ENCODE peak calls at places on chromosomes 11 and 22, in eight cellular contexts. One of them, this sample, is unnamed.

GRCh38 chr11:13668957-13669521 is 571 bp downstream of the FAR1 start:
- DNase-seq in amniotic stem cell: peak
- DNase-seq in fibroblast of pulmonary artery: peak
- DNase-seq in lower leg skin: no peak
- DNase-seq in activated CD4-positive, alpha-beta T cell treated with anti-CD3 and anti-CD28 coated beads for 36 hours: peak
- DNase-seq in fibroblast of the aortic adventitia: peak
- DNase-seq in kidney tubule cell: peak
- DNase-seq in caudate nucleus: no peak
- DNase-seq in this sample: no peak

GRCh38 chr11:127643659-127644058 is 643.1 kb upstream of the KIRREL3 start:
- DNase-seq in amniotic stem cell: no peak
- DNase-seq in fibroblast of pulmonary artery: no peak
- DNase-seq in lower leg skin: no peak
- DNase-seq in activated CD4-positive, alpha-beta T cell treated with anti-CD3 and anti-CD28 coated beads for 36 hours: no peak
- DNase-seq in fibroblast of the aortic adventitia: no peak
- DNase-seq in kidney tubule cell: no peak
- DNase-seq in caudate nucleus: no peak
- DNase-seq in this sample: no peak

GRCh38 chr11:74015919-74016684 is 7.2 kb upstream of the UCP3 start:
- DNase-seq in amniotic stem cell: no peak
- DNase-seq in fibroblast of pulmonary artery: no peak
- DNase-seq in lower leg skin: no peak
- DNase-seq in activated CD4-positive, alpha-beta T cell treated with anti-CD3 and anti-CD28 coated beads for 36 hours: no peak
- DNase-seq in fibroblast of the aortic adventitia: no peak
- DNase-seq in kidney tubule cell: no peak
- DNase-seq in caudate nucleus: no peak
- DNase-seq in this sample: no peak

GRCh38 chr11:31652528-31652927 is 143.0 kb downstream of the ELP4 start:
- DNase-seq in amniotic stem cell: no peak
- DNase-seq in fibroblast of pulmonary artery: no peak
- DNase-seq in lower leg skin: no peak
- DNase-seq in activated CD4-positive, alpha-beta T cell treated with anti-CD3 and anti-CD28 coated beads for 36 hours: no peak
- DNase-seq in fibroblast of the aortic adventitia: no peak
- DNase-seq in kidney tubule cell: peak
- DNase-seq in caudate nucleus: no peak
- DNase-seq in this sample: no peak

GRCh38 chr22:35835998-35836691 is 118.5 kb downstream of the APOL5 start:
- DNase-seq in amniotic stem cell: peak
- DNase-seq in fibroblast of pulmonary artery: peak
- DNase-seq in lower leg skin: no peak
- DNase-seq in activated CD4-positive, alpha-beta T cell treated with anti-CD3 and anti-CD28 coated beads for 36 hours: no peak
- DNase-seq in fibroblast of the aortic adventitia: peak
- DNase-seq in kidney tubule cell: peak
- DNase-seq in caudate nucleus: no peak
- DNase-seq in this sample: no peak

GRCh38 chr11:45892856-45893255 is 7.4 kb downstream of the MAPK8IP1 start:
- DNase-seq in amniotic stem cell: no peak
- DNase-seq in fibroblast of pulmonary artery: no peak
- DNase-seq in lower leg skin: no peak
- DNase-seq in activated CD4-positive, alpha-beta T cell treated with anti-CD3 and anti-CD28 coated beads for 36 hours: no peak
- DNase-seq in fibroblast of the aortic adventitia: no peak
- DNase-seq in kidney tubule cell: no peak
- DNase-seq in caudate nucleus: no peak
- DNase-seq in this sample: no peak

GRCh38 chr22:50014655-50015401 is 2.3 kb upstream of the IL17REL start:
- DNase-seq in amniotic stem cell: no peak
- DNase-seq in fibroblast of pulmonary artery: no peak
- DNase-seq in lower leg skin: no peak
- DNase-seq in activated CD4-positive, alpha-beta T cell treated with anti-CD3 and anti-CD28 coated beads for 36 hours: no peak
- DNase-seq in fibroblast of the aortic adventitia: no peak
- DNase-seq in kidney tubule cell: no peak
- DNase-seq in caudate nucleus: no peak
- DNase-seq in this sample: no peak

GRCh38 chr11:12377824-12378593 is 638 bp downstream of the PARVA start:
- DNase-seq in amniotic stem cell: peak
- DNase-seq in fibroblast of pulmonary artery: peak
- DNase-seq in lower leg skin: peak
- DNase-seq in activated CD4-positive, alpha-beta T cell treated with anti-CD3 and anti-CD28 coated beads for 36 hours: peak
- DNase-seq in fibroblast of the aortic adventitia: peak
- DNase-seq in kidney tubule cell: peak
- DNase-seq in caudate nucleus: peak
- DNase-seq in this sample: no peak

GRCh38 chr11:2713721-2714462 is 14.1 kb upstream of the KCNQ1OT1 start:
- DNase-seq in amniotic stem cell: no peak
- DNase-seq in fibroblast of pulmonary artery: no peak
- DNase-seq in lower leg skin: no peak
- DNase-seq in activated CD4-positive, alpha-beta T cell treated with anti-CD3 and anti-CD28 coated beads for 36 hours: no peak
- DNase-seq in fibroblast of the aortic adventitia: no peak
- DNase-seq in kidney tubule cell: no peak
- DNase-seq in caudate nucleus: no peak
- DNase-seq in this sample: no peak

GRCh38 chr22:19371893-19372292 is 59.6 kb downstream of the HIRA start:
- DNase-seq in amniotic stem cell: no peak
- DNase-seq in fibroblast of pulmonary artery: no peak
- DNase-seq in lower leg skin: no peak
- DNase-seq in activated CD4-positive, alpha-beta T cell treated with anti-CD3 and anti-CD28 coated beads for 36 hours: no peak
- DNase-seq in fibroblast of the aortic adventitia: no peak
- DNase-seq in kidney tubule cell: no peak
- DNase-seq in caudate nucleus: no peak
- DNase-seq in this sample: no peak

GRCh38 chr11:134047586-134047999 is 21.3 kb upstream of the JAM3 start:
- DNase-seq in amniotic stem cell: peak
- DNase-seq in fibroblast of pulmonary artery: peak
- DNase-seq in lower leg skin: peak
- DNase-seq in activated CD4-positive, alpha-beta T cell treated with anti-CD3 and anti-CD28 coated beads for 36 hours: no peak
- DNase-seq in fibroblast of the aortic adventitia: peak
- DNase-seq in kidney tubule cell: no peak
- DNase-seq in caudate nucleus: peak
- DNase-seq in this sample: no peak

GRCh38 chr22:19992481-19992911 is 24.1 kb downstream of the ARVCF start:
- DNase-seq in amniotic stem cell: no peak
- DNase-seq in fibroblast of pulmonary artery: no peak
- DNase-seq in lower leg skin: no peak
- DNase-seq in activated CD4-positive, alpha-beta T cell treated with anti-CD3 and anti-CD28 coated beads for 36 hours: no peak
- DNase-seq in fibroblast of the aortic adventitia: no peak
- DNase-seq in kidney tubule cell: no peak
- DNase-seq in caudate nucleus: no peak
- DNase-seq in this sample: no peak

GRCh38 chr22:30541979-30542810 is 4.3 kb downstream of the SEC14L6 start:
- DNase-seq in amniotic stem cell: no peak
- DNase-seq in fibroblast of pulmonary artery: peak
- DNase-seq in lower leg skin: no peak
- DNase-seq in activated CD4-positive, alpha-beta T cell treated with anti-CD3 and anti-CD28 coated beads for 36 hours: peak
- DNase-seq in fibroblast of the aortic adventitia: no peak
- DNase-seq in kidney tubule cell: peak
- DNase-seq in caudate nucleus: no peak
- DNase-seq in this sample: no peak

GRCh38 chr11:61000426-61000825 is 28.9 kb downstream of the CD6 start:
- DNase-seq in amniotic stem cell: no peak
- DNase-seq in fibroblast of pulmonary artery: no peak
- DNase-seq in lower leg skin: no peak
- DNase-seq in activated CD4-positive, alpha-beta T cell treated with anti-CD3 and anti-CD28 coated beads for 36 hours: no peak
- DNase-seq in fibroblast of the aortic adventitia: no peak
- DNase-seq in kidney tubule cell: no peak
- DNase-seq in caudate nucleus: no peak
- DNase-seq in this sample: no peak

GRCh38 chr11:88535916-88536547 is 198.5 kb upstream of the CTSC start:
- DNase-seq in amniotic stem cell: peak
- DNase-seq in fibroblast of pulmonary artery: peak
- DNase-seq in lower leg skin: no peak
- DNase-seq in activated CD4-positive, alpha-beta T cell treated with anti-CD3 and anti-CD28 coated beads for 36 hours: no peak
- DNase-seq in fibroblast of the aortic adventitia: peak
- DNase-seq in kidney tubule cell: peak
- DNase-seq in caudate nucleus: no peak
- DNase-seq in this sample: peak

GRCh38 chr22:44245438-44245837 is 64.7 kb downstream of the PARVG start:
- DNase-seq in amniotic stem cell: no peak
- DNase-seq in fibroblast of pulmonary artery: no peak
- DNase-seq in lower leg skin: no peak
- DNase-seq in activated CD4-positive, alpha-beta T cell treated with anti-CD3 and anti-CD28 coated beads for 36 hours: no peak
- DNase-seq in fibroblast of the aortic adventitia: no peak
- DNase-seq in kidney tubule cell: no peak
- DNase-seq in caudate nucleus: no peak
- DNase-seq in this sample: no peak

GRCh38 chr11:14042686-14043440 is 80.3 kb downstream of the SPON1 start:
- DNase-seq in amniotic stem cell: no peak
- DNase-seq in fibroblast of pulmonary artery: no peak
- DNase-seq in lower leg skin: no peak
- DNase-seq in activated CD4-positive, alpha-beta T cell treated with anti-CD3 and anti-CD28 coated beads for 36 hours: no peak
- DNase-seq in fibroblast of the aortic adventitia: peak
- DNase-seq in kidney tubule cell: no peak
- DNase-seq in caudate nucleus: peak
- DNase-seq in this sample: no peak